ENCODE peak calls at places on chromosomes 4 and X, in four cellular contexts. One of them, this sample, is unnamed.

GRCh38 chrX:27619975-27620374 is 29.8 kb downstream of the DCAF8L2 start:
- ATAC-seq in HepG2: no peak
- ATAC-seq in K562: no peak
- ATAC-seq in GM23338: no peak
- ATAC-seq in this sample: no peak

GRCh38 chrX:133495464-133496391 is 80.4 kb upstream of the GPC4 start:
- ATAC-seq in K562: no peak
- ATAC-seq in GM23338: peak
- ATAC-seq in HepG2: no peak
- ATAC-seq in this sample: peak

GRCh38 chr4:52260507-52261302 is 209.6 kb downstream of the SPATA18 start:
- ATAC-seq in HepG2: no peak
- ATAC-seq in K562: no peak
- ATAC-seq in GM23338: no peak
- ATAC-seq in this sample: peak

GRCh38 chr4:64158648-64159326 is 250.5 kb downstream of the TECRL start:
- ATAC-seq in K562: no peak
- ATAC-seq in GM23338: peak
- ATAC-seq in HepG2: peak
- ATAC-seq in this sample: no peak

GRCh38 chr4:3030551-3031356 is 43.6 kb downstream of the HTT-AS start:
- ATAC-seq in K562: peak
- ATAC-seq in HepG2: peak
- ATAC-seq in GM23338: no peak
- ATAC-seq in this sample: no peak

GRCh38 chr4:183544109-183544508 is 39.3 kb downstream of the ING2 start:
- ATAC-seq in GM23338: no peak
- ATAC-seq in HepG2: no peak
- ATAC-seq in K562: no peak
- ATAC-seq in this sample: no peak

GRCh38 chr4:5126857-5127256 is 75.6 kb downstream of the STK32B start:
- ATAC-seq in HepG2: no peak
- ATAC-seq in GM23338: no peak
- ATAC-seq in K562: no peak
- ATAC-seq in this sample: no peak

GRCh38 chr4:184420881-184421416 is 53.4 kb downstream of the IRF2 start:
- ATAC-seq in GM23338: peak
- ATAC-seq in K562: no peak
- ATAC-seq in HepG2: no peak
- ATAC-seq in this sample: no peak

GRCh38 chrX:2484721-2485459 is 15.9 kb downstream of the DHRSX start:
- ATAC-seq in HepG2: no peak
- ATAC-seq in GM23338: peak
- ATAC-seq in K562: no peak
- ATAC-seq in this sample: peak

GRCh38 chrX:129779747-129780146 is at the start of gene SASH3:
- ATAC-seq in GM23338: no peak
- ATAC-seq in K562: no peak
- ATAC-seq in HepG2: no peak
- ATAC-seq in this sample: peak

GRCh38 chr4:140757220-140757607 is 1.0 kb upstream of the TBC1D9 start:
- ATAC-seq in K562: no peak
- ATAC-seq in GM23338: no peak
- ATAC-seq in HepG2: no peak
- ATAC-seq in this sample: no peak

GRCh38 chr4:140756292-140757219 is at the start of gene TBC1D9:
- ATAC-seq in GM23338: peak
- ATAC-seq in K562: peak
- ATAC-seq in HepG2: peak
- ATAC-seq in this sample: peak

GRCh38 chr4:140754918-140755810 is 1.0 kb downstream of the TBC1D9 start:
- ATAC-seq in GM23338: no peak
- ATAC-seq in K562: no peak
- ATAC-seq in HepG2: no peak
- ATAC-seq in this sample: no peak

GRCh38 chr4:140752669-140753068 is 3.5 kb downstream of the TBC1D9 start:
- ATAC-seq in K562: no peak
- ATAC-seq in GM23338: no peak
- ATAC-seq in HepG2: no peak
- ATAC-seq in this sample: no peak

DNA sequence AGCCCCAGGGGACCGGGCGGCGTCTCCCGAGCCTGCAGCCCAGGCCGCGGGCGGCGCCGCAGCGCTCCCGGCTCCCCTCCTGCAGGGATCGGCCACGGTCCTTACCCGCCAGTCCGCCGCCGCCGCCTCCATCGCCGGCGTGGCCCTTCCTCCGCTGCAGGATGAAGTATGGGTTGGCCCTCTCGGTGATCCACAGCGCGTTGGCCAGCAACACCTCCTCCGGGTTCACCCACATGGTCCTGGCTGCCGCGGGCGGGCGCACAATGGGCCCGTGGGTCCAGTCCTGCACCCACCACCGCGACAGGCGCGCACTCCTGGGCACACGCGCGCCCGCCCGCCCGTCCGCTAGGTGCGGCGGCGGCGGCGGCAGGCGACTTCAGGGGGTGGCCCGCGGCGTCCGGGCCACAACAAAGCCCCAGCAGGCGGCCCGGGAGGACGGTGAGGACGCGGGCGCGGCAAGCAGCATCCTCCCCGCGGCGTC is 334 bp downstream of the TBC1D9 start:
- ATAC-seq in GM23338: peak
- ATAC-seq in HepG2: peak
- ATAC-seq in K562: no peak
- ATAC-seq in this sample: peak
- TF ChIP-seq POLR2AphosphoS5 in GM23338: no peak
- TF ChIP-seq POLR2AphosphoS5 in HepG2: no peak
- TF ChIP-seq POLR2AphosphoS5 in K562: no peak
- TF ChIP-seq POLR2AphosphoS5 in this sample: peak

DNA sequence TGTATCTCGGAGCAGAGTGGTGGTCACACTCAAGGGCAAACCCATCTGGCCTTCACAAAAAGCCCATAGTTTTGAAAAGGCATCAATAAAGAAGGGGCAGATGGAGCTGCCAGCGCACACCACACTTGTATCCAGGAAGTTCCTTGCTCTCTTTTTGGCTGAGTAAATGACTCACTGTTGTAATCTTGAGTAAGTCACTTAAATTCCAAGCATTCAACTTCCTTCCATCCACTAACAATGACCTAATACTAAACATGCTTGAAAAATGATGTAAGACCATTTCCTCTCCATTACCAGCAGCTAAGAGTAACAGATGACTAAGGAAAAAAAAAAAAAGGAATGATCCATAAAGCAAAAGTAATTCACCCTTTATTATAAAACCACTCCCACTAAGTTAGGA is 32.4 kb upstream of the MYOZ2 start:
- ATAC-seq in HepG2: no peak
- ATAC-seq in K562: peak
- ATAC-seq in GM23338: no peak
- ATAC-seq in this sample: peak
- TF ChIP-seq POLR2AphosphoS5 in HepG2: no peak
- TF ChIP-seq POLR2AphosphoS5 in K562: no peak
- TF ChIP-seq POLR2AphosphoS5 in GM23338: no peak
- TF ChIP-seq POLR2AphosphoS5 in this sample: peak

GRCh38 chrX:119667111-119667928 is 25.6 kb downstream of the SEPTIN6 start:
- ATAC-seq in K562: no peak
- ATAC-seq in GM23338: peak
- ATAC-seq in HepG2: no peak
- ATAC-seq in this sample: peak

GRCh38 chrX:119672252-119672825 is 20.6 kb downstream of the SEPTIN6 start:
- ATAC-seq in GM23338: no peak
- ATAC-seq in K562: no peak
- ATAC-seq in HepG2: no peak
- ATAC-seq in this sample: no peak

GRCh38 chrX:119673336-119673735 is 19.6 kb downstream of the SEPTIN6 start:
- ATAC-seq in HepG2: no peak
- ATAC-seq in K562: no peak
- ATAC-seq in GM23338: no peak
- ATAC-seq in this sample: no peak

GRCh38 chrX:119669424-119670037 is 23.4 kb downstream of the SEPTIN6 start:
- ATAC-seq in GM23338: no peak
- ATAC-seq in HepG2: peak
- ATAC-seq in K562: no peak
- ATAC-seq in this sample: peak
- TF ChIP-seq POLR2AphosphoS5 in GM23338: no peak
- TF ChIP-seq POLR2AphosphoS5 in HepG2: no peak
- TF ChIP-seq POLR2AphosphoS5 in K562: no peak
- TF ChIP-seq POLR2AphosphoS5 in this sample: no peak

GRCh38 chrX:16931371-16931770 is 15.1 kb upstream of the REPS2 start:
- ATAC-seq in HepG2: no peak
- ATAC-seq in K562: peak
- ATAC-seq in GM23338: no peak
- ATAC-seq in this sample: no peak
- TF ChIP-seq POLR2AphosphoS5 in HepG2: no peak
- TF ChIP-seq POLR2AphosphoS5 in K562: no peak
- TF ChIP-seq POLR2AphosphoS5 in GM23338: no peak
- TF ChIP-seq POLR2AphosphoS5 in this sample: no peak

GRCh38 chr4:156767911-156768415 is 203.6 kb downstream of the PDGFC start:
- ATAC-seq in HepG2: no peak
- ATAC-seq in K562: no peak
- ATAC-seq in GM23338: no peak
- ATAC-seq in this sample: no peak

GRCh38 chr4:156774422-156774821 is 197.2 kb downstream of the PDGFC start:
- ATAC-seq in GM23338: no peak
- ATAC-seq in K562: no peak
- ATAC-seq in HepG2: peak
- ATAC-seq in this sample: peak

GRCh38 chr4:156773648-156774357 is 197.8 kb downstream of the PDGFC start:
- ATAC-seq in K562: no peak
- ATAC-seq in HepG2: no peak
- ATAC-seq in GM23338: no peak
- ATAC-seq in this sample: no peak

GRCh38 chr4:156766846-156767245 is 204.8 kb downstream of the PDGFC start:
- ATAC-seq in GM23338: no peak
- ATAC-seq in HepG2: no peak
- ATAC-seq in K562: no peak
- ATAC-seq in this sample: no peak

GRCh38 chr4:156771171-156771837 is 200.3 kb downstream of the PDGFC start:
- ATAC-seq in GM23338: peak
- ATAC-seq in HepG2: no peak
- ATAC-seq in K562: no peak
- ATAC-seq in this sample: no peak
- TF ChIP-seq POLR2AphosphoS5 in GM23338: no peak
- TF ChIP-seq POLR2AphosphoS5 in HepG2: no peak
- TF ChIP-seq POLR2AphosphoS5 in K562: no peak
- TF ChIP-seq POLR2AphosphoS5 in this sample: peak

GRCh38 chr4:29565256-29565655 is 1154.9 kb upstream of the PCDH7 start:
- ATAC-seq in K562: no peak
- ATAC-seq in GM23338: no peak
- ATAC-seq in HepG2: no peak
- ATAC-seq in this sample: no peak
- TF ChIP-seq POLR2AphosphoS5 in K562: no peak
- TF ChIP-seq POLR2AphosphoS5 in GM23338: no peak
- TF ChIP-seq POLR2AphosphoS5 in HepG2: no peak
- TF ChIP-seq POLR2AphosphoS5 in this sample: no peak

GRCh38 chr4:79209822-79210635 is 115.8 kb downstream of the NAA11 start:
- ATAC-seq in K562: peak
- ATAC-seq in GM23338: no peak
- ATAC-seq in HepG2: peak
- ATAC-seq in this sample: no peak
- TF ChIP-seq POLR2AphosphoS5 in K562: peak
- TF ChIP-seq POLR2AphosphoS5 in GM23338: no peak
- TF ChIP-seq POLR2AphosphoS5 in HepG2: no peak
- TF ChIP-seq POLR2AphosphoS5 in this sample: no peak

This sample was measured in gastroesophageal sphincter.